ENCODE peak calls at places on chromosomes 2 and 18, in five cellular contexts. T is GM12878, E is K562, I is HepG2, Z is H1. O is an unnamed sample.

GRCh38 chr18:21896732-21897336 is 156.2 kb downstream of the MIB1 start:
- DNase-seq in I (no peak), T (no peak), E (peak), Z (no peak), O (no peak)

GRCh38 chr2:240298803-240299709 is 136.4 kb upstream of the GPC1 start:
- DNase-seq in E (no peak), I (no peak), T (no peak), Z (peak), O (peak)

GRCh38 chr2:203805485-203805838 is 62.1 kb upstream of the CTLA4 start:
- DNase-seq in T (no peak), I (no peak), Z (no peak), E (no peak), O (no peak)

GRCh38 chr2:45011621-45012602 is 2.7 kb upstream of the SIX2 start:
- DNase-seq in T (no peak), Z (no peak), E (no peak), I (no peak), O (peak)

GRCh38 chr18:36811430-36811829 is 17.4 kb downstream of the TPGS2 start:
- DNase-seq in E (no peak), Z (no peak), T (no peak), I (no peak), O (no peak)

GRCh38 chr2:12762976-12763375 is 46.2 kb downstream of the TRIB2 start:
- DNase-seq in I (no peak), T (no peak), E (no peak), Z (no peak), O (no peak)

GRCh38 chr2:135121016-135121657 is 69.0 kb downstream of the RAB3GAP1 start:
- DNase-seq in E (no peak), I (no peak), T (no peak), Z (no peak), O (no peak)

GRCh38 chr18:79489900-79490592 is 94.3 kb downstream of the NFATC1 start:
- DNase-seq in Z (no peak), I (no peak), E (no peak), T (no peak), O (no peak)

GRCh38 chr2:13550832-13551231 is 834.1 kb downstream of the TRIB2 start:
- DNase-seq in E (no peak), T (no peak), I (no peak), Z (no peak), O (no peak)

GRCh38 chr2:9234680-9235387 is 28.2 kb downstream of the ASAP2 start:
- DNase-seq in E (peak), T (no peak), I (peak), Z (no peak), O (peak)

GRCh38 chr2:103208916-103209315 is 447.1 kb downstream of the TMEM182 start:
- DNase-seq in Z (no peak), T (no peak), E (no peak), I (peak), O (no peak)

GRCh38 chr2:42193722-42194187 is 24.6 kb downstream of the EML4 start:
- DNase-seq in E (no peak), Z (no peak), T (no peak), I (peak), O (no peak)

GRCh38 chr2:103235283-103235682 is 473.5 kb downstream of the TMEM182 start:
- DNase-seq in T (no peak), E (no peak), I (no peak), Z (no peak), O (no peak)

GRCh38 chr2:236173734-236174607 is 5.8 kb upstream of the GBX2 start:
- DNase-seq in T (no peak), E (no peak), I (no peak), Z (peak), O (no peak)

DNA sequence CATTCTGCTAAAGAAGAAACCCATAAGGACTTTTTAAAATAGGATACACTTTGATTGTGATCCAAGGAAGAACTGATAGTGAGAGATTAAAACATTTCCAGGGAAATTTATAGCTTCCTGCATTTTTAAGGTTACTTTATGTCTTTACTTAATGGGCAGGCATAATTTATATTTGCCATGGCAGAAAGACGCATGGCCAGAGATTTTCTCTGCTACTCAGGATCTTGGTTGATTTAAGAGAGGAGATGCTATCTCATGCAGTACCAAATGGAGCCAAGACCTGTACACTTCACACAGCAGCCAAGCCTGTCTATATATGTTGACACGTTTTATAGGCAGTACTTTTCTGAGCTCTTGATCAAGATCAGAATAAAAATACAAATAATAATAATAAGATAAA is 60.9 kb upstream of the NT5C1B start:
- DNase-seq in Z (no peak), T (no peak), E (no peak), I (no peak), O (peak)
- TF ChIP-seq SIN3A in Z (no peak), T (no peak), E (no peak), I (no peak), O (peak)

GRCh38 chr2:211133766-211134165 is 577.4 kb downstream of the CPS1 start:
- DNase-seq in I (no peak), T (no peak), E (no peak), Z (no peak), O (no peak)
- TF ChIP-seq USF2 in I (no peak), T (no peak), E (no peak), Z (no peak), O (no peak)

GRCh38 chr2:148885209-148885608 is 10.2 kb downstream of the KIF5C start:
- DNase-seq in I (no peak), T (no peak), Z (no peak), E (no peak), O (no peak)

GRCh38 chr2:148887349-148888002 is 12.4 kb downstream of the KIF5C start:
- DNase-seq in I (no peak), Z (no peak), T (no peak), E (no peak), O (no peak)

GRCh38 chr2:148885988-148886387 is 11.0 kb downstream of the KIF5C start:
- DNase-seq in T (no peak), I (no peak), Z (no peak), E (no peak), O (peak)

GRCh38 chr2:148893906-148894305 is 18.9 kb downstream of the KIF5C start:
- DNase-seq in T (no peak), Z (no peak), E (no peak), I (no peak), O (no peak)

GRCh38 chr2:148888003-148888501 is 13.0 kb downstream of the KIF5C start:
- DNase-seq in E (no peak), T (no peak), I (no peak), Z (no peak), O (peak)
- TF ChIP-seq SIN3A in E (no peak), T (no peak), I (no peak), Z (no peak), O (no peak)

GRCh38 chr2:233422050-233422639 is 67.9 kb downstream of the DGKD start:
- DNase-seq in I (no peak), T (peak), Z (peak), E (peak), O (no peak)
- TF ChIP-seq USF2 in I (no peak), T (no peak), Z (no peak), E (no peak), O (no peak)

DNA sequence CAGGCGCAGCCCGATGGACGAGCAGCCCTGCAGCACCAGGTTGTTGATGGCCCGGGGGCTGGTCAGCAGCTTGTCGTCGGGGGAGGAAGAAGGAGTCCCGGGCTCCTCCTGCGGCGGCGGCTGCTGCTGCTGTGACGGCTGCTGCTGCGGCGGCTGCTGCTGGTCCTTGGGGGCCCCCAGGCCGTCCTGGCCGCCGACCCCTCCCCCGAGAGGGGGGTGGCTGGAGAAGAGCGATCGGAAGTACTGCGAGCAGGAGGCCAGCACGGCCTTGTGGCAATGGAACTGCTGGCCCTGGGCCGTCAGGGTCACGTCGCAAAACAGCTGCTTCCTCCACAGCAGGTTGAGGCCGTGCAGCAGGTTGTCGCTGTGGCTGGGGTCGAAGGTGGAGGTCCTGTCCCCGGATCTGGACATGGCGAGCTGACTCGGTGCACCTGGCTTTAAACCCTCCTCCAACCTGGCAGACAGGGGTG is 2.6 kb downstream of the KLHL14 start:
- DNase-seq in T (no peak), Z (no peak), E (no peak), I (peak), O (peak)
- TF ChIP-seq SIN3A in T (no peak), Z (no peak), E (no peak), I (no peak), O (no peak)

O was measured in SK-N-SH.